ENCODE peak calls at places on chromosomes 11 and 22, in six cellular contexts. One of them, this sample, is unnamed.

GRCh38 chr11:61598886-61599868 is 18.3 kb upstream of the SYT7 start:
- DNase-seq in fibroblast of mammary gland: peak
- DNase-seq in fibroblast of the aortic adventitia: peak
- DNase-seq in type B pancreatic cell: no peak
- DNase-seq in nephron progenitor cell: peak
- DNase-seq in upper lobe of left lung: no peak
- DNase-seq in this sample: peak

GRCh38 chr11:126084608-126084912 is 21.9 kb upstream of the CDON start:
- DNase-seq in upper lobe of left lung: no peak
- DNase-seq in fibroblast of mammary gland: no peak
- DNase-seq in nephron progenitor cell: no peak
- DNase-seq in fibroblast of the aortic adventitia: no peak
- DNase-seq in type B pancreatic cell: no peak
- DNase-seq in this sample: no peak

GRCh38 chr11:110565690-110566336 is 136.1 kb downstream of the FDX1 start:
- DNase-seq in type B pancreatic cell: no peak
- DNase-seq in upper lobe of left lung: peak
- DNase-seq in fibroblast of mammary gland: no peak
- DNase-seq in nephron progenitor cell: no peak
- DNase-seq in fibroblast of the aortic adventitia: no peak
- DNase-seq in this sample: no peak

GRCh38 chr22:32650553-32651345 is 150.8 kb upstream of the TIMP3 start:
- DNase-seq in fibroblast of mammary gland: peak
- DNase-seq in type B pancreatic cell: no peak
- DNase-seq in fibroblast of the aortic adventitia: peak
- DNase-seq in nephron progenitor cell: no peak
- DNase-seq in upper lobe of left lung: no peak
- DNase-seq in this sample: no peak

GRCh38 chr22:38068641-38069371 is 11.6 kb downstream of the PICK1 start:
- DNase-seq in fibroblast of the aortic adventitia: no peak
- DNase-seq in fibroblast of mammary gland: no peak
- DNase-seq in type B pancreatic cell: no peak
- DNase-seq in nephron progenitor cell: no peak
- DNase-seq in upper lobe of left lung: no peak
- DNase-seq in this sample: no peak

GRCh38 chr11:95134491-95134890 is 44.8 kb downstream of the ENDOD1 start:
- DNase-seq in upper lobe of left lung: peak
- DNase-seq in fibroblast of the aortic adventitia: peak
- DNase-seq in nephron progenitor cell: no peak
- DNase-seq in type B pancreatic cell: no peak
- DNase-seq in fibroblast of mammary gland: peak
- DNase-seq in this sample: peak

GRCh38 chr11:10592331-10592730 is 23.9 kb upstream of the LYVE1 start:
- DNase-seq in fibroblast of the aortic adventitia: peak
- DNase-seq in type B pancreatic cell: no peak
- DNase-seq in fibroblast of mammary gland: peak
- DNase-seq in nephron progenitor cell: no peak
- DNase-seq in upper lobe of left lung: no peak
- DNase-seq in this sample: no peak

GRCh38 chr22:46684706-46685105 is 53.3 kb downstream of the CERK start:
- DNase-seq in nephron progenitor cell: no peak
- DNase-seq in upper lobe of left lung: no peak
- DNase-seq in type B pancreatic cell: no peak
- DNase-seq in fibroblast of mammary gland: no peak
- DNase-seq in fibroblast of the aortic adventitia: no peak
- DNase-seq in this sample: peak

GRCh38 chr11:78868563-78868962 is 293.9 kb upstream of the NARS2 start:
- DNase-seq in fibroblast of mammary gland: no peak
- DNase-seq in nephron progenitor cell: no peak
- DNase-seq in upper lobe of left lung: no peak
- DNase-seq in fibroblast of the aortic adventitia: no peak
- DNase-seq in type B pancreatic cell: no peak
- DNase-seq in this sample: no peak

GRCh38 chr11:17382046-17382728 is 6.3 kb downstream of the KCNJ11 start:
- DNase-seq in fibroblast of mammary gland: peak
- DNase-seq in type B pancreatic cell: no peak
- DNase-seq in upper lobe of left lung: no peak
- DNase-seq in nephron progenitor cell: no peak
- DNase-seq in fibroblast of the aortic adventitia: no peak
- DNase-seq in this sample: no peak

GRCh38 chr11:111376453-111376871 is 2.6 kb downstream of the POU2AF1 start:
- DNase-seq in fibroblast of the aortic adventitia: no peak
- DNase-seq in upper lobe of left lung: no peak
- DNase-seq in type B pancreatic cell: no peak
- DNase-seq in nephron progenitor cell: no peak
- DNase-seq in fibroblast of mammary gland: no peak
- DNase-seq in this sample: no peak

GRCh38 chr11:45333506-45333971 is 47.4 kb upstream of the SYT13 start:
- DNase-seq in nephron progenitor cell: no peak
- DNase-seq in fibroblast of the aortic adventitia: peak
- DNase-seq in fibroblast of mammary gland: peak
- DNase-seq in upper lobe of left lung: no peak
- DNase-seq in type B pancreatic cell: peak
- DNase-seq in this sample: peak

GRCh38 chr22:31346733-31347250 is 646 bp upstream of the PATZ1 start:
- DNase-seq in type B pancreatic cell: peak
- DNase-seq in upper lobe of left lung: peak
- DNase-seq in fibroblast of the aortic adventitia: peak
- DNase-seq in nephron progenitor cell: peak
- DNase-seq in fibroblast of mammary gland: peak
- DNase-seq in this sample: peak

GRCh38 chr11:76730887-76731286 is 52.3 kb upstream of the TSKU start:
- DNase-seq in fibroblast of the aortic adventitia: no peak
- DNase-seq in type B pancreatic cell: no peak
- DNase-seq in fibroblast of mammary gland: no peak
- DNase-seq in upper lobe of left lung: no peak
- DNase-seq in nephron progenitor cell: no peak
- DNase-seq in this sample: no peak

GRCh38 chr22:26435327-26436093 is 6.5 kb downstream of the ASPHD2 start:
- DNase-seq in type B pancreatic cell: no peak
- DNase-seq in nephron progenitor cell: no peak
- DNase-seq in upper lobe of left lung: no peak
- DNase-seq in fibroblast of mammary gland: no peak
- DNase-seq in fibroblast of the aortic adventitia: no peak
- DNase-seq in this sample: no peak

GRCh38 chr11:59756496-59756840 is 1.3 kb downstream of the STX3 start:
- DNase-seq in fibroblast of mammary gland: peak
- DNase-seq in type B pancreatic cell: no peak
- DNase-seq in nephron progenitor cell: no peak
- DNase-seq in fibroblast of the aortic adventitia: no peak
- DNase-seq in upper lobe of left lung: no peak
- DNase-seq in this sample: no peak

GRCh38 chr11:1082728-1083620 is 8.3 kb downstream of the MUC2 start:
- DNase-seq in upper lobe of left lung: peak
- DNase-seq in fibroblast of the aortic adventitia: no peak
- DNase-seq in nephron progenitor cell: no peak
- DNase-seq in fibroblast of mammary gland: no peak
- DNase-seq in type B pancreatic cell: no peak
- DNase-seq in this sample: no peak

GRCh38 chr11:122853261-122853660 is 15.0 kb downstream of the CRTAM start:
- DNase-seq in type B pancreatic cell: no peak
- DNase-seq in upper lobe of left lung: no peak
- DNase-seq in fibroblast of the aortic adventitia: no peak
- DNase-seq in fibroblast of mammary gland: no peak
- DNase-seq in nephron progenitor cell: no peak
- DNase-seq in this sample: no peak

DNA sequence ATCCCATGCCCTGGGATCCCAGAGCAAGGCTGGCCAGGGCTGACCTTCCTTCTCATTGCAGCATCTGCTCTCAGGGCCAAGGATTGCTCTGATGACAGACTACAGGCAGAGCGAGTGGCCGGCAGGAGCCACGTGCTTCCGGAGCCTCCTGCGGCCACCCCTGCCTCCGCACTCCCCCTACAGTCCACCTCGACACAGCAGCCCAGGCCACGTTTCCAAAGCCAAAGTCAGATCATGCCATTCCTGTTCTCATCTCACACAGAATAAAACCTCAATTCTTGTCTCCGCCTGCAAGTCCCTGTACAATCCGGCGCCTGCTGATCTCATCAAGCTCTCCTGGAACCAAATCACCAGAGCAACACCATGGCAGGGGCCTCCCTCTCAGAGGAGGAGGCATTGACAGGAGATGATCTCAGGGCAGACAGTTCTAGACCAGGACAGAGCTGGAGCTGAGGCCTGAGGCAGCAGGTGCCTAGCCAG is 20.9 kb upstream of the UPK3A start:
- DNase-seq in upper lobe of left lung: peak
- DNase-seq in fibroblast of the aortic adventitia: peak
- DNase-seq in fibroblast of mammary gland: peak
- DNase-seq in type B pancreatic cell: no peak
- DNase-seq in nephron progenitor cell: peak
- DNase-seq in this sample: peak
- TF ChIP-seq CTCF in upper lobe of left lung: peak
- TF ChIP-seq CTCF in fibroblast of the aortic adventitia: peak
- TF ChIP-seq CTCF in fibroblast of mammary gland: peak
- TF ChIP-seq CTCF in type B pancreatic cell: peak
- TF ChIP-seq CTCF in nephron progenitor cell: peak
- TF ChIP-seq CTCF in this sample: peak

DNA sequence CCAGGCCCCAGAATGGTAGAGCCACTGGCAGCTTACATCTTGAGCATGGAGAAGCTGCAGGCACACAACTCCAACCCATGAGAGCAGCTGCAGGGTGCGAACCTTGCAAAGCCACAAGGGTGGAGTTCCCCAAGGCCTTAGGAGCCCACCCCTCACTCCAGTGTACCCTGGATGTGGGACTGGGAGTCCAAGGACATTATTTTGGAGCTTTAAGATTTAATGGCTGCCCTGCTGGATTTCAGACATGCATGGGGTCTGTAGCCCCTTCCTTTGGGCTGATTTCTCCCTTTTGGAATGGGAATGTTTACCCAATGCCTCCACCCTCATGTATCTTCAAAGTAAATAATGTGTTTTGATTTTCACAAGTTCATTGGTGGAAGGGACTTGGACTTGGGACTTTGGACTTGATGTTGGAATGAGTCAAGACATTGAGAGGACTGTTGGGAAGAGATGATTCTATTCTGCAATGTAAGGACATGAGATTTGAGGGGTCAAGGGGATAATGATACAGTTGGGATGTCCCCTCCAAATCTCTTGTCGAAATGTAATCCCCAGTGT is 1.1 kb upstream of the KRTAP5-7 start:
- DNase-seq in fibroblast of mammary gland: no peak
- DNase-seq in fibroblast of the aortic adventitia: no peak
- DNase-seq in nephron progenitor cell: no peak
- DNase-seq in upper lobe of left lung: no peak
- DNase-seq in type B pancreatic cell: no peak
- DNase-seq in this sample: no peak
- TF ChIP-seq CTCF in fibroblast of mammary gland: no peak
- TF ChIP-seq CTCF in fibroblast of the aortic adventitia: no peak
- TF ChIP-seq CTCF in nephron progenitor cell: no peak
- TF ChIP-seq CTCF in upper lobe of left lung: no peak
- TF ChIP-seq CTCF in type B pancreatic cell: no peak
- TF ChIP-seq CTCF in this sample: no peak

DNA sequence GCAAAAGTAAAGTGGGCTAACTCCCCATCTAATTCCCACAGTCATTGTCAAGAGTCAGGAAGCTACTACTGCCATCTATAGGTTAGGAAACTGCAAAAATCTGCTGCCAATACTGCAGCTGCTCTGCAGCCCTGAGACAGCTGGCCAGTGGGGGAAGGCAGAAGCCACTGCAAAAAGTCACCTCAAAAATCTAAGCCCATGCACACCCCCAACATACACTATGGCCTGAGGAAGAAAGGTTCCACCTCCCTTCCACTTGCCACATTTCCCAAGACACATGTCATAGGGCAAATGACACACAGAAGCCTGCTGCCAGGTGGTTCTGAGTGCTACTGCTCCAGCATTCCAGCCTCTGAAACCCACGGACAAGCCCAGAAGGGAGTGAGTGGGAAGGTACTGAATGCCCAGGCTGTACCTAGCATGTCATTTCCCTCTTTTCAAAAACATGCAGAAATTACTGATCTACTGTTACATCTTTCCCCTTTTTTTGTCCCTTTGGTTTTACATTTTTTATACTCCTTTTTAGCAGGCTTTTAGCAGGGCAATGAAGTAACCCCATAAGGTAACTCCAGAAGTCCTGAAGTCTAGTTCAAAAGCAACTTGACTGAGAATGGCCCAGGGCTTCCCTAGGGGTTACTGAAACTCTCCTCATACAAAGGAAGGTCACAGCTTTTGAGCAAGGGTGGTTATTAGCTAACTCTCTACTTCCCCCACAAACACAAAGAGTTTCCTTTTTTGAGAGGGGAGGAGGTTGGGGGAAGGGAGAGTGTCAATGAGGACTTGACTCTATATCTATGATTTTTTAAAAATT is 36.8 kb downstream of the DGCR2 start:
- DNase-seq in upper lobe of left lung: no peak
- DNase-seq in nephron progenitor cell: no peak
- DNase-seq in type B pancreatic cell: no peak
- DNase-seq in fibroblast of mammary gland: peak
- DNase-seq in fibroblast of the aortic adventitia: peak
- DNase-seq in this sample: no peak
- TF ChIP-seq CTCF in upper lobe of left lung: no peak
- TF ChIP-seq CTCF in nephron progenitor cell: peak
- TF ChIP-seq CTCF in type B pancreatic cell: peak
- TF ChIP-seq CTCF in fibroblast of mammary gland: peak
- TF ChIP-seq CTCF in fibroblast of the aortic adventitia: peak
- TF ChIP-seq CTCF in this sample: peak

GRCh38 chr11:62621567-62622470 is at the start of gene B3GAT3:
- DNase-seq in nephron progenitor cell: peak
- DNase-seq in upper lobe of left lung: peak
- DNase-seq in fibroblast of the aortic adventitia: peak
- DNase-seq in type B pancreatic cell: peak
- DNase-seq in fibroblast of mammary gland: peak
- DNase-seq in this sample: peak
- TF ChIP-seq CTCF in nephron progenitor cell: no peak
- TF ChIP-seq CTCF in upper lobe of left lung: peak
- TF ChIP-seq CTCF in fibroblast of the aortic adventitia: no peak
- TF ChIP-seq CTCF in type B pancreatic cell: peak
- TF ChIP-seq CTCF in fibroblast of mammary gland: no peak
- TF ChIP-seq CTCF in this sample: no peak

GRCh38 chr11:117908261-117908895 is 20.8 kb downstream of the TMPRSS13 start:
- DNase-seq in fibroblast of mammary gland: no peak
- DNase-seq in fibroblast of the aortic adventitia: no peak
- DNase-seq in upper lobe of left lung: peak
- DNase-seq in nephron progenitor cell: no peak
- DNase-seq in type B pancreatic cell: no peak
- DNase-seq in this sample: no peak
- TF ChIP-seq CTCF in fibroblast of mammary gland: no peak
- TF ChIP-seq CTCF in fibroblast of the aortic adventitia: no peak
- TF ChIP-seq CTCF in upper lobe of left lung: no peak
- TF ChIP-seq CTCF in nephron progenitor cell: no peak
- TF ChIP-seq CTCF in type B pancreatic cell: no peak
- TF ChIP-seq CTCF in this sample: peak

This sample was measured in BE2C.